ENCODE peak calls at places on chromosomes 5 and 9, in four cellular contexts. T, J, A and N are unnamed samples.

GRCh38 chr5:154714271-154714986 is 40.7 kb upstream of the LARP1 start:
- DNase-seq in T (no peak), J (no peak), A (no peak), N (peak)

GRCh38 chr9:100489836-100490235 is 16.9 kb downstream of the TMEFF1 start:
- DNase-seq in T (no peak), J (no peak), A (no peak), N (no peak)

GRCh38 chr5:17907094-17907493 is 272.8 kb downstream of the TAF11L14 start:
- DNase-seq in T (no peak), J (no peak), A (no peak), N (no peak)

GRCh38 chr5:67350185-67350584 is 153.6 kb upstream of the CD180 start:
- DNase-seq in T (no peak), J (no peak), A (no peak), N (no peak)

GRCh38 chr9:131203438-131204219 is 72.7 kb downstream of the FAM78A start:
- DNase-seq in T (no peak), J (no peak), A (no peak), N (no peak)

GRCh38 chr9:135343733-135344522 is 135.7 kb upstream of the PPP1R26 start:
- DNase-seq in T (peak), J (peak), A (peak), N (peak)

GRCh38 chr5:170483701-170484458 is 19.9 kb upstream of the KCNIP1 start:
- DNase-seq in T (no peak), J (no peak), A (no peak), N (no peak)

GRCh38 chr5:142904421-142904820 is 134.2 kb downstream of the ARHGAP26 start:
- DNase-seq in T (no peak), J (no peak), A (no peak), N (no peak)